ENCODE peak calls at places on chromosomes 7 and 10, in six cellular contexts. I is colonic mucosa, Q is fibroblast of pulmonary artery, Y is Karpas-422, K is cardiac muscle cell, M is neural progenitor cell. B is an unnamed sample.

GRCh38 chr7:11726251-11727155 is 105.5 kb downstream of the THSD7A start:
- DNase-seq in K (no peak), I (no peak), Y (no peak), Q (peak), M (peak), B (peak)

GRCh38 chr10:43265799-43266721 is 805 bp downstream of the RASGEF1A start:
- DNase-seq in M (peak), K (peak), Y (no peak), I (peak), Q (no peak), B (no peak)

GRCh38 chr10:72702868-72703581 is 11.1 kb downstream of the MCU start:
- DNase-seq in I (no peak), K (no peak), M (no peak), Y (no peak), Q (peak), B (peak)

GRCh38 chr10:24494777-24495176 is 228.9 kb downstream of the ARHGAP21 start:
- DNase-seq in I (no peak), K (no peak), M (no peak), Q (no peak), Y (no peak), B (no peak)

GRCh38 chr10:76411719-76412435 is 980.5 kb downstream of the LRMDA start:
- DNase-seq in Y (no peak), M (no peak), I (no peak), Q (no peak), K (no peak), B (peak)

GRCh38 chr7:126790763-126791162 is 462.0 kb downstream of the GRM8 start:
- DNase-seq in K (no peak), I (no peak), Y (peak), M (no peak), Q (no peak), B (no peak)

GRCh38 chr10:3399756-3400155 is 227.2 kb upstream of the PITRM1 start:
- DNase-seq in M (no peak), Q (no peak), K (no peak), I (no peak), Y (no peak), B (no peak)

GRCh38 chr7:128361463-128362441 is at the start of gene PRRT4:
- DNase-seq in I (no peak), M (peak), Y (no peak), K (peak), Q (no peak), B (no peak)

GRCh38 chr7:46603780-46604725 is 683.0 kb upstream of the IGFBP3 start:
- DNase-seq in M (no peak), Y (no peak), K (peak), Q (peak), I (peak), B (peak)

GRCh38 chr7:39587393-39587792 is 21.2 kb downstream of the YAE1 start:
- DNase-seq in K (no peak), Q (peak), Y (no peak), I (no peak), M (no peak), B (peak)

GRCh38 chr7:22110881-22111280 is 165.2 kb upstream of the CDCA7L start:
- DNase-seq in M (no peak), K (no peak), Y (no peak), I (no peak), Q (no peak), B (peak)

GRCh38 chr10:60283397-60283796 is 106.3 kb downstream of the ANK3 start:
- DNase-seq in K (no peak), I (no peak), M (no peak), Q (no peak), Y (no peak), B (no peak)

GRCh38 chr7:138477081-138477578 is 17.1 kb downstream of the TRIM24 start:
- DNase-seq in I (no peak), K (no peak), Y (no peak), Q (no peak), M (no peak), B (no peak)

GRCh38 chr10:21502371-21502765 is 23.1 kb downstream of the SKIDA1 start:
- DNase-seq in M (peak), Y (no peak), I (no peak), K (no peak), Q (no peak), B (no peak)

GRCh38 chr7:113622796-113623195 is 296.0 kb downstream of the PPP1R3A start:
- DNase-seq in K (no peak), M (no peak), Q (no peak), I (no peak), Y (no peak), B (no peak)

GRCh38 chr7:83931968-83932367 is 262.6 kb downstream of the SEMA3A start:
- DNase-seq in M (no peak), Y (no peak), Q (no peak), I (no peak), K (no peak), B (no peak)

DNA sequence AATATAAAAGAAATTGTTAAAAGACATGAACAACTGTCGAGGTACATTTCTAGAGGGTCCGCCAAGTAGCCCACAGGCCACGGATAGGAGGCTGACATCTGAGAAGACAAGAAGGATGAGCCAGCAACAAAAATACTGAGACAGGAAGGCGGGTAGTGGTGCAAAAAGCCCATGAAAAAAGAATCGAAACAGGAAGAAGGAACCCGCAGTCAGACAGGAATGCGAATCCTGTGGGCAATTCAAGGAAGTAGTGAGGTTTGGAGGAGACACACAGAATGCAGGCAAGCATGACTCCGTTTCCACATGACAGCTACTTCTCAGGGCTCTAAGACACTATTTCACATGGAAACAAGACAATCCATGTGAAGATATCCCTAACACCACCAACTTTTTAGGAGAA is 125.2 kb downstream of the DOCK4 start:
- DNase-seq in Y (peak), M (no peak), K (no peak), I (no peak), Q (peak), B (peak)
- H3K4me3 ChIP-seq in Y (peak), M (no peak), K (no peak), I (no peak), Q (no peak), B (no peak)

DNA sequence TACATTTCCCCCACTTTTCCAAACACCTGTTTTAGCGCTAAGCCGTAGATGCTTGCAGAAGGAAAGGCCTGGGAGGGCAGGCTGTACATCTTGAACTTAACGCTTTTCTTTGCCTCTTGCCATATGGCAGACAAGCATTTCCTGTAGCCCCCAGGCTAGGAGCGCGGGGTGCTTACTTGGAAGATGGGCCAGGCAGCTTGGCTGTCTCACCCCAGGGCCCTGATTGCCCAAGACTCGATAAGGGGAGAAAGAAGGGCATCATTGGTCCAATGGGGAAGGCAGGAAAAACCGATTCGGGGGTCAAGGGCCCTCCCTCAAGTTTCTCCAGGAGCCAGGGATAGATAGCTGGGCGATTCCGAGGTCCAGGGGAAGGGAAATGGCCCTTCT is 1.7 kb downstream of the HOXA10 start:
- DNase-seq in Y (no peak), I (no peak), Q (no peak), K (no peak), M (no peak), B (peak)
- H3K4me3 ChIP-seq in Y (no peak), I (peak), Q (no peak), K (no peak), M (no peak), B (peak)

GRCh38 chr10:100827819-100828743 is 82.7 kb downstream of the PAX2 start:
- DNase-seq in I (peak), Y (peak), M (peak), K (peak), Q (no peak), B (no peak)
- H3K4me3 ChIP-seq in I (peak), Y (peak), M (peak), K (peak), Q (no peak), B (no peak)

GRCh38 chr7:107911981-107912380 is 21.0 kb downstream of the DLD start:
- DNase-seq in Y (no peak), M (no peak), I (no peak), Q (no peak), K (no peak), B (no peak)
- H3K4me3 ChIP-seq in Y (no peak), M (no peak), I (no peak), Q (no peak), K (no peak), B (no peak)

DNA sequence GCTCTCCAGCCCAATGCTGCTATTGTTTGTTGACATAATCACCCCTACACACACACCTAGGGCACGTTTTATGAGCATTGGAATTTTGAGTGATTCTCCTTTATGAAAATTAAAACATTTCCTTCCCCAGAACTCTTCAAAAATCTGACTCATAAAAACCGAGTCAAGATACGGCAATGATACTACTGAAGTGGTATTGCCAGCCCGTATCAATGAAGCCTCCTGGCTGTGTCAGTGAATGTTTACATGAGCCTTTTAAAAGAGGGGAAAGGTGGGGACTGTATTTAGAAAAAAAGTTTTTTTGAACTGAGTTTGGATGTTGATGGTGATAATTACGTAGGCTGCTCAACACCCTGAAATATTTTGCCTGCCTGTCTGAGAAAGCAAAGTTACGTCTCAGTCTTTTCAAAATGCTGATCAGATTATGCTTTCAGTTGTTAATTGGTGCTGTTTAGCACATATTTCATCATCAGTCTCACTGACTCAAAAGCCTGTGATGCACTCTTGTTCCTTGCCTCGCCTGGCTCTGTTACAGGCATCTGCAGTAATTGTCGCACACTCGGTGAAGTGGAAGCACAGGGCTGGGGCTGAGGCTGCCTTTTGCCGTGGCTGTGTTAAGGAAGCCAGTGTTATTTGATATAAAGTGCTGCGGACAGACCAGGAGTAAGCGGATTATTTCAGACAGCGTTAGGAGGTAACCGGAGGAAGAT is 157.4 kb upstream of the TCF7L2 start:
- DNase-seq in M (peak), I (peak), Q (peak), Y (no peak), K (no peak), B (peak)
- H3K4me3 ChIP-seq in M (no peak), I (no peak), Q (no peak), Y (no peak), K (no peak), B (peak)

DNA sequence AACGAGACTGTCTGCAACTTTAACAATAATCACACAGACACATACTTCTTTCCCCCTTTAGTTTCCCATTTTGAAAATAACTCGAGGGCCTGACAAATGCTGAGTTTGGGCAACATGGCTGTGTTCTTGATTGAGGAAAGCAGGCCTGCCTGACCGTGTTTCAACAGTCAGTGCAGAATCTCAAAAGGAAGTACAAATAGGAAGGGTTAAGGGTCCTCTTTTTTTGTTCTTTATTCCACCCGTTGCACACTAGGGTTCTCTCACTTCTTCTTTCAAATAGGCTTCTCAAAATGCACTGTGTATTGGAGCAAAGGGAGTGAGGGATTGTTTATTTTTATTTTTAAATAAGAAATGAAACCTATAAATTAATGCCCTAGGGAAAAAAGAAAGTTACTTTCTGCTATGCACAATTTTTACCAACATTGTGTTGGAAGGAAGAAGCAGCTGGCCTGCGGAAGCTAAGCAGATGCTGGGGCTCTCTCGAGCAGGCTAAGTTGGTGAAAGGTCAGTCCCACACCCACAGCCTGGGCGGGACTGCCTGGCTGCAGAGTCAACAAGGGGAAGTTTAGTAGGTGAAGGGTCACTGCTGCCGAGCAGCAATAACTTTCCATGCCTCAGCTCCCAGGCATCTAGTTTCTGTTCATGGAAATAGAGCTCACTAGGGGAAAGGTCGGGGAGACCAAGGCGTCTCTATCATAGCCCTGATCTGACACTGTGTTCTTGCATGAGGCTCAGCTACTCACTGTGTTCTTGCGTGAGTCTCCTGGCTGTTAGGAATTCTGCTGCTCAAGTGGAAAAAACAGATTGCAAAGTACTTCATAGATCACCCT is 12.2 kb upstream of the PDK4 start:
- DNase-seq in M (peak), K (peak), Q (peak), Y (no peak), I (peak), B (peak)
- H3K4me3 ChIP-seq in M (no peak), K (no peak), Q (peak), Y (no peak), I (no peak), B (peak)

DNA sequence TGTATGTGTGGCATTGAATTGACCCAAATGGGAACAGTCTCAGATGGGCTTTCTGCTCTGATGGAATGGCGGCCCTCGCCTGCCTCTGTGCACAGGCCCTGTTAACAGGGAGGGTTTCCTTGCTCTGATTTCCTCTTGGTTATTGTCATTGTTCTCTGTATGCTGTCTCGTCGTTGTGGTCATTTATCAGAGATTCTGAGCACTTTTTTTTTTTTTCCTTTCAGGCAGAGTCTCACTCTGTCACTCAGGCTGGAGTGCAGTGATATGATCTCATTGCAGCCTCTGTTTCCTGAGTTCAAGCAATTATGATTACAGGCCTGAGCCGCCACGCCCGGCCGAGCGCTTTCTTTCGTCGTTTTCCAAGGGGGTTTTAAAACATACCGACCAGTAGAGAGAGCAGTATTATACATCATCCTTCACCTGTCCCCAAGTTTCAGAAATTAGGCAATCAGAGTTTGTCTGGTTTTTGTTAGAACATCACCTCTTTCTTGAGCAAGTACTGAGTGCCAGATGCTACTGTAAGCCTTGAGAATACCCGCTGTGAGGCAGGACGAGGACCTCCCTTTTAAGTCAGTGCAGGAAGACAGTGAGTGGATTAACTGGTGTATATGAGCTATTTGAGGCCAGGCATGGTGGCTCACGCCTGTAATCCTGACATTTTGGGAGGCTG is 6.5 kb downstream of the CHST12 start:
- DNase-seq in I (no peak), K (no peak), M (no peak), Y (no peak), Q (no peak), B (no peak)
- H3K4me3 ChIP-seq in I (no peak), K (no peak), M (no peak), Y (no peak), Q (no peak), B (no peak)

B was measured in AG10803.